ENCODE peak calls at places on chromosomes 16 and 17, in seven cellular contexts. B is adrenal gland; D is tibial nerve; S is right atrium auricular region; R is brain microvascular endothelial cell; F is CD4-positive, CD25-positive, alpha-beta regulatory T cell; N is IMR-90. H is an unnamed sample.

GRCh38 chr17:69764137-69764536 is 310.9 kb upstream of the KCNJ16 start:
- DNase-seq in S (no peak), F (no peak), D (no peak), N (peak), R (no peak), B (no peak), H (no peak)

GRCh38 chr17:80117491-80118401 is 16.4 kb downstream of the GAA start:
- DNase-seq in F (no peak), D (no peak), S (no peak), N (no peak), R (no peak), B (no peak), H (no peak)

GRCh38 chr17:18225121-18225561 is 294 bp upstream of the LLGL1 start:
- DNase-seq in S (peak), D (peak), B (peak), F (peak), R (peak), N (peak), H (peak)

GRCh38 chr17:59680314-59680713 is 26.9 kb downstream of the PTRH2 start:
- DNase-seq in S (no peak), F (no peak), R (no peak), D (no peak), N (peak), B (no peak), H (no peak)

GRCh38 chr17:1896243-1897163 is 66.7 kb downstream of the RPA1 start:
- DNase-seq in R (no peak), D (no peak), N (no peak), B (no peak), F (no peak), S (no peak), H (no peak)

GRCh38 chr16:66899310-66899944 is 19.1 kb downstream of the PDP2 start:
- DNase-seq in N (peak), R (no peak), D (no peak), B (no peak), F (no peak), S (no peak), H (no peak)

GRCh38 chr17:82782657-82783207 is 30.9 kb downstream of the TBCD start:
- DNase-seq in R (no peak), S (no peak), D (no peak), N (no peak), F (no peak), B (peak), H (no peak)

GRCh38 chr17:74430706-74431567 is 951 bp upstream of the GPRC5C start:
- DNase-seq in N (peak), S (peak), B (peak), D (peak), F (no peak), R (peak), H (peak)

GRCh38 chr17:42287305-42288077 is 807 bp upstream of the STAT5A start:
- DNase-seq in B (peak), S (peak), R (no peak), N (no peak), D (peak), F (peak), H (peak)

GRCh38 chr16:533391-534088 is 6.0 kb downstream of the CAPN15 start:
- DNase-seq in B (peak), S (no peak), N (no peak), R (no peak), D (no peak), F (no peak), H (no peak)

GRCh38 chr17:385195-385835 is 32.7 kb upstream of the RPH3AL start:
- DNase-seq in D (peak), N (no peak), S (no peak), R (no peak), F (no peak), B (peak), H (no peak)

GRCh38 chr16:63188076-63188771 is 1152.0 kb upstream of the CDH8 start:
- DNase-seq in F (no peak), D (no peak), N (no peak), S (no peak), R (no peak), B (no peak), H (no peak)

GRCh38 chr16:47644166-47644565 is 183.0 kb downstream of the PHKB start:
- DNase-seq in D (no peak), N (peak), S (no peak), R (peak), B (peak), F (no peak), H (no peak)

GRCh38 chr17:17345294-17345597 is 42.1 kb downstream of the NT5M start:
- DNase-seq in S (no peak), D (no peak), N (no peak), B (no peak), F (no peak), R (no peak), H (no peak)

GRCh38 chr16:78257376-78257728 is 157.9 kb downstream of the WWOX start:
- DNase-seq in S (no peak), R (no peak), B (no peak), N (no peak), F (no peak), D (no peak), H (no peak)

GRCh38 chr16:23244122-23244521 is 58.0 kb upstream of the SCNN1B start:
- DNase-seq in B (no peak), R (no peak), F (no peak), S (no peak), N (no peak), D (no peak), H (no peak)

GRCh38 chr16:87845807-87846619 is 23.3 kb downstream of the SLC7A5 start:
- DNase-seq in N (no peak), B (peak), F (no peak), S (no peak), R (no peak), D (no peak), H (no peak)
- H3K27ac ChIP-seq in N (no peak), B (no peak), F (no peak), S (peak), R (no peak), D (no peak), H (no peak)

GRCh38 chr16:81107506-81107905 is 11.3 kb upstream of the GCSH start:
- DNase-seq in D (no peak), R (no peak), S (no peak), B (no peak), F (no peak), N (no peak), H (no peak)

GRCh38 chr16:81105946-81106345 is 9.8 kb upstream of the GCSH start:
- DNase-seq in S (no peak), R (no peak), B (no peak), F (no peak), D (no peak), N (no peak), H (no peak)

GRCh38 chr16:81101702-81102101 is 5.5 kb upstream of the GCSH start:
- DNase-seq in D (no peak), R (no peak), S (no peak), N (no peak), F (no peak), B (no peak), H (no peak)

GRCh38 chr16:81112453-81112852 is 16.3 kb upstream of the GCSH start:
- DNase-seq in S (no peak), R (no peak), B (no peak), F (no peak), N (no peak), D (no peak), H (no peak)

GRCh38 chr16:81106826-81107503 is 10.8 kb upstream of the GCSH start:
- DNase-seq in D (no peak), N (no peak), R (no peak), F (no peak), S (no peak), B (no peak), H (no peak)
- H3K27ac ChIP-seq in D (no peak), N (no peak), R (no peak), F (no peak), S (no peak), B (no peak), H (no peak)

GRCh38 chr17:77611791-77612466 is 346.6 kb upstream of the TNRC6C start:
- DNase-seq in B (peak), F (no peak), N (no peak), R (no peak), S (no peak), D (no peak), H (no peak)

GRCh38 chr17:77609553-77610517 is 348.7 kb upstream of the TNRC6C start:
- DNase-seq in R (no peak), S (no peak), N (no peak), F (peak), B (peak), D (no peak), H (no peak)

GRCh38 chr17:77608431-77608830 is 350.1 kb upstream of the TNRC6C start:
- DNase-seq in D (no peak), F (no peak), S (no peak), B (peak), N (no peak), R (no peak), H (no peak)

GRCh38 chr17:77610980-77611641 is 347.4 kb upstream of the TNRC6C start:
- DNase-seq in D (no peak), R (no peak), F (no peak), S (no peak), B (peak), N (no peak), H (no peak)

DNA sequence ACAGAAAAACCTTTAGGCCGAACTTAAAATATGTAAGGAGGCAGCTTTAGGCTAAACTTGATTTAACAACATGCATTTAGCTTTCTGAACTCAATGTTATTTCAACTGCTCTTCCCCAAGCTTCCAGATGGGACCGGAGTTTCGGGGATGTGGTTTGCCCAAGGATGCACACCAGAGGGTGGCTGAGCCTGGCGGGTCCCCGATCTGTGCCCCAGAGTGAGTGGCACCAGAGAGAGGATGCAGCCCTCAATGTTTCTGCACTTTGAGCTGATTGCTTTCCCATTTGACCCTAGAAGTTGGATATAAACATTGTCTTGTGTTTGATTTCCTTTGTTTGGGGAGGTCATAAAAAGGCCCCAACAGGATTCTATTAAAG is 348.0 kb upstream of the TNRC6C start:
- DNase-seq in R (no peak), S (no peak), F (no peak), N (no peak), B (no peak), D (no peak), H (no peak)
- H3K27ac ChIP-seq in R (no peak), S (no peak), F (peak), N (no peak), B (no peak), D (peak), H (no peak)

GRCh38 chr16:81677375-81677737 is 101.7 kb upstream of the PLCG2 start:
- DNase-seq in S (no peak), D (no peak), R (no peak), B (no peak), F (no peak), N (no peak), H (no peak)
- H3K27ac ChIP-seq in S (no peak), D (no peak), R (no peak), B (no peak), F (no peak), N (no peak), H (no peak)

H was measured in caudate nucleus.